ENCODE peak calls at places on chromosomes 12 and 14, in five cellular contexts. B is mammary epithelial cell, J is pancreas, F is astrocyte of the spinal cord, I is fibroblast of lung. L is an unnamed sample.

GRCh38 chr14:65128096-65128495 is 25.8 kb upstream of the MAX start:
- DNase-seq in F (no peak), B (no peak), J (no peak), I (no peak), L (no peak)

GRCh38 chr14:23284654-23285529 is 1.0 kb downstream of the HOMEZ start:
- DNase-seq in J (no peak), F (no peak), I (peak; percentile 6), B (peak; percentile 57), L (no peak)

GRCh38 chr14:91140672-91141071 is 26.8 kb downstream of the DGLUCY start:
- DNase-seq in B (peak; percentile 59), F (peak; percentile 22), J (no peak), I (peak; percentile 17), L (no peak)

GRCh38 chr12:59934486-59934885 is 338.7 kb downstream of the SLC16A7 start:
- DNase-seq in B (no peak), I (no peak), J (no peak), F (no peak), L (no peak)

GRCh38 chr12:48796976-48797375 is 8.1 kb upstream of the ADCY6 start:
- DNase-seq in I (peak; percentile 61), F (no peak), J (no peak), B (no peak), L (no peak)

GRCh38 chr14:29273513-29273912 is 506.9 kb downstream of the FOXG1 start:
- DNase-seq in J (no peak), B (no peak), I (no peak), F (no peak), L (no peak)

GRCh38 chr12:51855586-51856428 is 7.3 kb upstream of the FIGNL2 start:
- DNase-seq in I (peak; percentile 81), B (no peak), J (no peak), F (peak; percentile 20), L (peak; percentile 56)

GRCh38 chr14:20332386-20332945 is 613 bp downstream of the CCNB1IP1 start:
- DNase-seq in J (no peak), F (no peak), B (peak; percentile 8), I (peak; percentile 8), L (no peak)

GRCh38 chr12:88243886-88244491 is 101.9 kb downstream of the TMTC3 start:
- DNase-seq in F (no peak), B (no peak), I (peak; percentile 50), J (no peak), L (no peak)

GRCh38 chr14:66596241-66596985 is 88.5 kb downstream of the GPHN start:
- DNase-seq in I (no peak), B (no peak), F (no peak), J (peak; percentile 35), L (no peak)

GRCh38 chr12:81668475-81668874 is 90.7 kb downstream of the PPFIA2 start:
- DNase-seq in F (peak; percentile 96), I (peak; percentile 100), J (no peak), B (peak; percentile 87), L (no peak)

GRCh38 chr12:118304093-118304492 is 68.6 kb downstream of the TAOK3 start:
- DNase-seq in F (no peak), J (no peak), I (no peak), B (no peak), L (no peak)

DNA sequence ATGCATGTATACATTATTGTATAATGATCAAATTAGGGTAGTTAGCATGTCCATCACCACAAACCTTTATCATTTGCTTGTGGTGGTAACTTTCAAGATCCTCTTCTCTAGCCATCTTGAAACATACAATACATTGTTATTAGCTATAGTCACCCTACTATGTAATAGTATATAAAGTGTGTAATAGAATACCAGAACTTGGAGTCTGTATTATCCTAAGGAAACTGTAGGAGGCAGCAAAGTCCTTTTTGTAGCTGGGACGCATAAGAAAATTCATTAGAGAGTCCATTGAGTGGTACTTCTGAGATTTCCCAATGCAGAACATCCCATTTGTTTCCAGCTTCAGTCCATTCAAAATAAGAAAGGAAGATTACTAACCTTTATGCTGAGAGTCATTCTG is 325.9 kb upstream of the LRFN5 start:
- DNase-seq in I (peak; percentile 1), F (peak; percentile 12), B (peak; percentile 1), J (no peak), L (no peak)
- TF ChIP-seq CTCF in I (peak; percentile 8), F (peak; percentile 17), B (peak; percentile 11), J (no peak), L (peak; percentile 69)

GRCh38 chr12:27796093-27796492 is 16.1 kb upstream of the MANSC4 start:
- DNase-seq in J (no peak), I (no peak), B (no peak), F (no peak), L (no peak)
- TF ChIP-seq CTCF in J (no peak), I (no peak), B (no peak), F (no peak), L (no peak)

GRCh38 chr12:27805238-27805637 is 25.2 kb upstream of the MANSC4 start:
- DNase-seq in I (no peak), B (no peak), J (no peak), F (no peak), L (no peak)

GRCh38 chr12:27802936-27803335 is 22.9 kb upstream of the MANSC4 start:
- DNase-seq in J (no peak), I (no peak), B (no peak), F (no peak), L (no peak)

GRCh38 chr12:27808831-27809230 is 28.8 kb upstream of the MANSC4 start:
- DNase-seq in F (no peak), I (no peak), B (no peak), J (no peak), L (no peak)

GRCh38 chr12:27810756-27811155 is 30.7 kb upstream of the MANSC4 start:
- DNase-seq in J (no peak), B (no peak), I (no peak), F (no peak), L (no peak)

GRCh38 chr12:27807063-27807703 is 27.1 kb upstream of the MANSC4 start:
- DNase-seq in B (no peak), J (no peak), I (no peak), F (no peak), L (no peak)
- TF ChIP-seq CTCF in B (no peak), J (no peak), I (no peak), F (no peak), L (no peak)

GRCh38 chr12:29241821-29242591 is 92.9 kb downstream of the FAR2 start:
- DNase-seq in F (peak; percentile 59), J (no peak), I (peak; percentile 89), B (peak; percentile 90), L (no peak)
- TF ChIP-seq CTCF in F (peak; percentile 5), J (no peak), I (peak; percentile 13), B (peak; percentile 41), L (no peak)

GRCh38 chr12:66859751-66860440 is 181.0 kb upstream of the GRIP1 start:
- DNase-seq in F (no peak), B (peak; percentile 16), I (no peak), J (no peak), L (no peak)

GRCh38 chr12:66862586-66862985 is 183.7 kb upstream of the GRIP1 start:
- DNase-seq in B (no peak), I (no peak), J (no peak), F (no peak), L (no peak)

GRCh38 chr12:66863276-66863675 is 184.4 kb upstream of the GRIP1 start:
- DNase-seq in I (no peak), F (no peak), B (no peak), J (no peak), L (no peak)

DNA sequence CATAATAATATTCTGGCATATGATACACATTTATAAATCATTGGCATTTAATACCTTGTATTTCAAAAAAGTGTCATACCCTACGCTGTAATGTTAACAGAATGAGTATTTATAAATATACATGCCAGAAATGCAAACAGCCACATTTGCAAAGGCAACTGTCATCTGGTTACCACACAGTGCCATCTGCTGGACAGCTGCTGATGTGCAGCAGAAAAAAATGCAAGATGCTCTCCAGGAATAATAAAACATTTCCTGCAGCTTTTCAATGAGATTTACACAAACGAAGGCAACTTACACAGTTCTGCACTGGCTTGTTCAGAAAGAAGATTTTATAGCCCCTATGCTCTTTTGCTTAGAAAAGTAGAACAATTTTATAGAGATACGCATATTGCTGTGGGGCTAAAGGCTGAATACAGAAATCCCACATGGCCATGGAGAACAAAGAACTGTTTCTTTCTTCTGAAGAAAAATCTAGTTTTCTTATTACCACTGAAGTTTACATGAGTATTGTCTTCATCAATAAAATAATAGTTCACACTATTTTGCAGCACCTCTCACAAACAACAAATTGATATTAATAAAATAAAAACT is 182.4 kb upstream of the GRIP1 start:
- DNase-seq in B (peak; percentile 33), I (peak; percentile 36), F (peak; percentile 66), J (peak; percentile 73), L (peak; percentile 68)
- TF ChIP-seq CTCF in B (peak; percentile 94), I (peak; percentile 98), F (peak; percentile 94), J (peak; percentile 69), L (peak; percentile 95)

DNA sequence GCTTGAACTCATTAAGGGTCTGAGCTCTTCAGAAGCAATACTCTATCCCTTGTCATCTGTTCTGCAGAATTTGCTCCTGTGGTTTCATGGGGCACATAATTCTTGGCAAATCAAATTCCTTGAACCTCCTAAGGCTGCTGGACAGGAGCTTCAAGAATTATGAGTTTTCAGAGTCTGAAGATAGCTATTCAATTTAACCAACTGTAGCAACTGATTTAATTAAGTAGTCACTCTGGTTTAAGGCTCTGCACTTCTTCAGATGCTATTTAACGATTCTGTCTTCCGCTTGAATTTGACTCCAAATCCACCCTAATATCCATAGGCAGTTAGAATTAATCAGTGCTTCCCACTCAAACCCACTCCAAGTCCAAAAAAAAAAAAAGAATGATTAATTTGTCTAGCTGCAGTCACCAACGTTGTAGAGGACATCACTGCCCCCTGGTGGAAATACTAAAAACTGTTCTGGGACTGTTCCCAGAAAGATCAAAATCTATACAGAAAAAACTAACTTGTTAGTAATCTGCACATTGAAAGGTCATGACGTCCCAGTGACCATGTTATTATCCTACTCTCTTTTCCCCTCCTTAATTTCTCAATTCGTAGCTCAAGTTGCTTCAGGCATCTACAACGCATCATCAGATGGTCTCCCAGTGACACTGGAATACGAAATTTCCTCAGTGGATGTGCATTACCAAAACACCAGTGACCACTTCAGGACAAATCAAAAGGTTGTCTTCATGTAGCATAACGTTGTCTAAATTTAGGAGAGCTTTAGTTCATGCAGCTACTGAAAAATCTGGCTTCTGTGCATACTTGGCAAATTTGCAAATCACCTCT is 169.8 kb downstream of the KIF21A start:
- DNase-seq in I (peak; percentile 39), B (peak; percentile 35), F (peak; percentile 47), J (no peak), L (peak; percentile 40)
- TF ChIP-seq CTCF in I (peak; percentile 70), B (peak; percentile 70), F (peak; percentile 58), J (no peak), L (peak; percentile 80)

GRCh38 chr14:34098045-34098984 is 147.4 kb upstream of the EGLN3 start:
- DNase-seq in B (peak; percentile 53), I (peak; percentile 42), F (peak; percentile 64), J (no peak), L (peak; percentile 32)
- TF ChIP-seq CTCF in B (peak; percentile 69), I (peak; percentile 79), F (peak; percentile 71), J (peak; percentile 16), L (peak; percentile 74)

GRCh38 chr14:34766060-34766459 is 51.7 kb upstream of the CFL2 start:
- DNase-seq in I (no peak), J (no peak), B (no peak), F (no peak), L (no peak)
- TF ChIP-seq CTCF in I (no peak), J (no peak), B (peak; percentile 24), F (peak; percentile 17), L (peak; percentile 36)

GRCh38 chr14:105207460-105207901 is 26.4 kb upstream of the NUDT14 start:
- DNase-seq in B (no peak), I (no peak), F (no peak), J (no peak), L (no peak)
- TF ChIP-seq CTCF in B (no peak), I (no peak), F (peak; percentile 18), J (no peak), L (no peak)